ENCODE peak calls at places on chromosome 19, in eight cellular contexts. Q, E, O, V, L, W, A and R are unnamed samples.

GRCh38 chr19:1568320-1569019 is at the start of gene MEX3D:
- DNase-seq in O (peak; percentile 91), V (peak; percentile 89), L (peak; percentile 94), W (peak; percentile 75), E (peak; percentile 88), Q (peak; percentile 72), A (peak; percentile 87), R (peak; percentile 84)

GRCh38 chr19:56476671-56477428 is at the start of gene ZNF667:
- DNase-seq in W (no peak), Q (peak; percentile 46), E (no peak), V (no peak), O (peak; percentile 77), A (no peak), L (peak; percentile 43), R (peak; percentile 11)

GRCh38 chr19:57709616-57710015 is 612 bp upstream of the ZNF154 start:
- DNase-seq in O (no peak), W (no peak), A (no peak), V (no peak), L (no peak), E (no peak), Q (no peak), R (no peak)

GRCh38 chr19:15640294-15640903 is at the start of gene CYP4F3:
- DNase-seq in Q (peak; percentile 87), L (no peak), A (peak; percentile 96), O (peak; percentile 88), E (peak; percentile 78), V (no peak), W (peak; percentile 34), R (peak; percentile 64)

GRCh38 chr19:13842294-13843103 is 34.4 kb upstream of the NANOS3 start:
- DNase-seq in W (peak; percentile 76), Q (peak; percentile 83), A (peak; percentile 88), E (peak; percentile 94), L (peak; percentile 93), V (peak; percentile 97), O (peak; percentile 97), R (peak; percentile 76)

GRCh38 chr19:6687117-6687516 is 17.2 kb upstream of the TNFSF14 start:
- DNase-seq in L (no peak), E (no peak), Q (no peak), A (no peak), V (no peak), O (no peak), W (no peak), R (no peak)

GRCh38 chr19:14979498-14980255 is at the start of gene SLC1A6:
- DNase-seq in V (no peak), E (no peak), O (no peak), A (no peak), W (no peak), L (peak; percentile 30), Q (no peak), R (no peak)

GRCh38 chr19:6088677-6089063 is 21.6 kb downstream of the RFX2 start:
- DNase-seq in O (no peak), L (no peak), E (no peak), V (no peak), Q (peak; percentile 80), A (no peak), W (no peak), R (no peak)

GRCh38 chr19:27974082-27974513 is 1238.9 kb downstream of the UQCRFS1 start:
- DNase-seq in E (no peak), V (no peak), W (peak; percentile 23), A (peak; percentile 9), Q (peak; percentile 7), L (peak; percentile 78), O (no peak), R (peak; percentile 30)

GRCh38 chr19:8308891-8309291 is 733 bp upstream of the CD320 start:
- DNase-seq in E (no peak), Q (no peak), O (peak; percentile 36), L (no peak), A (no peak), W (no peak), V (peak; percentile 49), R (no peak)

GRCh38 chr19:12230751-12231733 is 63.6 kb downstream of the ZNF44 start:
- DNase-seq in L (no peak), O (no peak), A (no peak), W (no peak), Q (no peak), E (no peak), V (no peak), R (no peak)

GRCh38 chr19:51735759-51736449 is 12.1 kb upstream of the HAS1 start:
- DNase-seq in Q (no peak), E (peak; percentile 76), A (peak; percentile 41), V (peak; percentile 83), W (peak; percentile 9), O (no peak), L (no peak), R (no peak)

GRCh38 chr19:55640043-55640576 is 692 bp upstream of the ZNF580 start:
- DNase-seq in A (peak; percentile 73), E (peak; percentile 81), Q (no peak), W (peak; percentile 41), V (peak; percentile 83), L (no peak), O (peak; percentile 93), R (peak; percentile 85)

GRCh38 chr19:2015611-2015950 is at the start of gene BTBD2:
- DNase-seq in O (peak; percentile 83), V (peak; percentile 87), L (peak; percentile 74), E (no peak), Q (peak; percentile 45), W (peak; percentile 73), A (peak; percentile 70), R (peak; percentile 88)

GRCh38 chr19:45927565-45928261 is 13.1 kb upstream of the NANOS2 start:
- DNase-seq in V (peak; percentile 95), L (peak; percentile 95), O (peak; percentile 92), A (peak; percentile 93), E (peak; percentile 92), W (peak; percentile 90), Q (peak; percentile 95), R (peak; percentile 94)
- H3K27ac ChIP-seq in V (no peak overlapping the region), L (no peak overlapping the region), O (no peak overlapping the region), A (no peak overlapping the region), E (no peak overlapping the region), W (no peak overlapping the region), Q (no peak overlapping the region), R (no peak overlapping the region)

GRCh38 chr19:49502866-49503581 is 6.8 kb downstream of the RPS11 start:
- DNase-seq in O (no peak), L (peak; percentile 85), Q (peak; percentile 83), A (peak; percentile 43), V (no peak), E (no peak), W (peak; percentile 44), R (peak; percentile 90)
- H3K4me1 ChIP-seq in O (peaks cover 5% of the 10 kb centered on the region), L (peaks cover 14% of the 10 kb centered on the region), Q (peaks cover 11% of the 10 kb centered on the region), A (peaks cover 15% of the 10 kb centered on the region), V (peaks cover 13% of the 10 kb centered on the region), E (peaks cover 7% of the 10 kb centered on the region), W (peaks cover 4% of the 10 kb centered on the region), R (peaks cover 44% of the 10 kb centered on the region)

GRCh38 chr19:3801412-3802096 is 15.4 kb upstream of the MATK start:
- DNase-seq in E (peak; percentile 77), Q (peak; percentile 10), L (no peak), V (no peak), O (peak; percentile 76), A (peak; percentile 37), W (no peak), R (no peak)
- TF ChIP-seq CTCF in E (no peak), Q (no peak), L (peak; percentile 20), V (no peak), O (no peak), A (no peak), W (no peak), R (no peak)

GRCh38 chr19:34375598-34375997 is 10.6 kb downstream of the GPI start:
- DNase-seq in A (no peak), W (no peak), V (no peak), L (no peak), Q (no peak), O (no peak), E (no peak), R (no peak)

GRCh38 chr19:34381399-34382251 is 16.6 kb downstream of the GPI start:
- DNase-seq in V (no peak), E (no peak), Q (no peak), L (no peak), A (no peak), W (no peak), O (no peak), R (no peak)

GRCh38 chr19:34382471-34382870 is 17.5 kb downstream of the GPI start:
- DNase-seq in Q (no peak), L (no peak), O (no peak), V (no peak), E (no peak), W (no peak), A (no peak), R (no peak)

GRCh38 chr19:34383599-34383998 is 18.6 kb downstream of the GPI start:
- DNase-seq in L (no peak), Q (no peak), E (no peak), V (no peak), W (no peak), O (no peak), A (no peak), R (no peak)

GRCh38 chr19:34380639-34381241 is 15.7 kb downstream of the GPI start:
- DNase-seq in L (no peak), Q (no peak), W (no peak), O (no peak), E (no peak), A (no peak), V (no peak), R (no peak)
- H3K27ac ChIP-seq in L (no peak overlapping the region), Q (no peak overlapping the region), W (no peak overlapping the region), O (no peak overlapping the region), E (no peak overlapping the region), A (no peak overlapping the region), V (no peak overlapping the region), R (no peak overlapping the region)

GRCh38 chr19:10499550-10500246 is 3.5 kb downstream of the KEAP1 start:
- DNase-seq in V (no peak), E (no peak), L (no peak), A (no peak), O (no peak), Q (no peak), W (no peak), R (no peak)

GRCh38 chr19:10501971-10502523 is 1.1 kb downstream of the KEAP1 start:
- DNase-seq in A (peak; percentile 89), O (peak; percentile 91), L (peak; percentile 70), E (peak; percentile 89), V (peak; percentile 90), W (peak; percentile 96), Q (peak; percentile 67), R (peak; percentile 40)

GRCh38 chr19:10497371-10497770 is 5.8 kb downstream of the KEAP1 start:
- DNase-seq in L (no peak), V (no peak), O (no peak), E (no peak), A (no peak), Q (no peak), W (no peak), R (no peak)

GRCh38 chr19:10502524-10503001 is 593 bp downstream of the KEAP1 start:
- DNase-seq in E (peak; percentile 97), L (peak; percentile 96), A (peak; percentile 95), W (peak; percentile 95), Q (peak; percentile 94), V (peak; percentile 97), O (peak; percentile 98), R (peak; percentile 95)

GRCh38 chr19:10500247-10500592 is 2.9 kb downstream of the KEAP1 start:
- DNase-seq in W (no peak), L (no peak), Q (no peak), O (no peak), E (no peak), A (no peak), V (no peak), R (no peak)
- H3K4me1 ChIP-seq in W (peaks cover 5% of the 10 kb centered on the region), L (peaks cover 10% of the 10 kb centered on the region), Q (peaks cover 4% of the 10 kb centered on the region), O (no peaks in the 10 kb centered on the region), E (peaks cover 14% of the 10 kb centered on the region), A (peaks cover 36% of the 10 kb centered on the region), V (peaks cover 52% of the 10 kb centered on the region), R (no peaks in the 10 kb centered on the region)